ENCODE peak calls at places on chromosomes 4 and X, in five cellular contexts. L is HTR-8/SVneo; E is activated gamma-delta T cell treated with Interleukin-2 at 50 U/mL for 16 hours; O is ELR; I is activated T-cell treated with anti-CD3 and anti-CD28 coated beads, Interleukin-2, amount 50 U/mL, for 48 hours. V is an unnamed sample.

GRCh38 chr4:129344058-129344457 is 248.1 kb downstream of the C4orf33 start:
- DNase-seq in L (peak; percentile 33), E (no peak), O (peak; percentile 63), I (no peak), V (no peak)

GRCh38 chrX:110284159-110284558 is 33.7 kb downstream of the AMMECR1 start:
- DNase-seq in L (peak; percentile 9), E (no peak), O (peak; percentile 91), I (no peak), V (no peak)

GRCh38 chr4:158172558-158173258 is at the start of gene GASK1B:
- DNase-seq in L (peak; percentile 46), E (no peak), O (peak; percentile 68), I (peak; percentile 16), V (no peak)

GRCh38 chr4:39528056-39528465 is 822 bp upstream of the UGDH start:
- DNase-seq in L (no peak), E (no peak), O (peak; percentile 92), I (no peak), V (no peak)

GRCh38 chr4:66887061-66887460 is 658.2 kb downstream of the CENPC start:
- DNase-seq in L (no peak), E (no peak), O (no peak), I (no peak), V (no peak)

GRCh38 chr4:34766935-34767859 is 1477.1 kb downstream of the ARAP2 start:
- DNase-seq in L (no peak), E (no peak), O (peak; percentile 26), I (no peak), V (no peak)

GRCh38 chr4:186920486-186920885 is 196.8 kb upstream of the FAT1 start:
- DNase-seq in L (peak; percentile 56), E (no peak), O (no peak), I (no peak), V (no peak)

GRCh38 chr4:130722370-130722769 is 1626.4 kb downstream of the C4orf33 start:
- DNase-seq in L (no peak), E (no peak), O (peak; percentile 35), I (no peak), V (no peak)

GRCh38 chr4:173525118-173526033 is 4.7 kb downstream of the HAND2 start:
- DNase-seq in L (no peak), E (no peak), O (no peak), I (no peak), V (no peak)

GRCh38 chr4:165152527-165152926 is 39.9 kb upstream of the TMEM192 start:
- DNase-seq in L (no peak), E (no peak), O (no peak), I (no peak), V (no peak)

GRCh38 chr4:122783301-122784215 is 43.1 kb upstream of the FGF2 start:
- DNase-seq in L (peak; percentile 93), E (no peak), O (peak; percentile 96), I (no peak), V (no peak)

GRCh38 chr4:10554694-10555093 is 97.5 kb upstream of the ZNF518B start:
- DNase-seq in L (peak; percentile 32), E (peak; percentile 40), O (peak; percentile 58), I (peak; percentile 65), V (no peak)

GRCh38 chr4:30744386-30744785 is 24.2 kb downstream of the PCDH7 start:
- DNase-seq in L (no peak), E (no peak), O (no peak), I (no peak), V (no peak)

GRCh38 chr4:90246841-90247240 is 119.6 kb downstream of the CCSER1 start:
- DNase-seq in L (no peak), E (no peak), O (no peak), I (no peak), V (no peak)

GRCh38 chrX:11438767-11439166 is 145.6 kb downstream of the AMELX start:
- DNase-seq in L (no peak), E (no peak), O (no peak), I (no peak), V (no peak)

GRCh38 chr4:145285928-145286327 is 105.5 kb upstream of the OTUD4 start:
- DNase-seq in L (no peak), E (no peak), O (peak; percentile 23), I (no peak), V (no peak)

GRCh38 chrX:15947648-15948317 is 93.2 kb upstream of the AP1S2 start:
- DNase-seq in L (peak; percentile 45), E (no peak), O (peak; percentile 80), I (no peak), V (no peak)

GRCh38 chr4:149709640-149710039 is 106.0 kb downstream of the IQCM start:
- DNase-seq in L (no peak), E (no peak), O (peak; percentile 29), I (no peak), V (no peak)

GRCh38 chrX:123833387-123833786 is 26.5 kb upstream of the XIAP start:
- DNase-seq in L (peak; percentile 26), E (peak; percentile 58), O (peak; percentile 57), I (peak; percentile 78), V (peak; percentile 38)

GRCh38 chr4:16026155-16026761 is 57.6 kb downstream of the PROM1 start:
- DNase-seq in L (peak; percentile 44), E (no peak), O (peak; percentile 61), I (no peak), V (no peak)

GRCh38 chr4:1026115-1026514 is 14.7 kb downstream of the FGFRL1 start:
- DNase-seq in L (no peak), E (no peak), O (peak; percentile 20), I (peak; percentile 77), V (no peak)

GRCh38 chr4:149605601-149606378 is 209.9 kb downstream of the IQCM start:
- DNase-seq in L (no peak), E (no peak), O (peak; percentile 79), I (no peak), V (no peak)

GRCh38 chr4:48974979-48975640 is 11.0 kb upstream of the CWH43 start:
- DNase-seq in L (no peak), E (no peak), O (no peak), I (no peak), V (no peak)

GRCh38 chr4:31146366-31146765 is 426.2 kb downstream of the PCDH7 start:
- DNase-seq in L (no peak), E (no peak), O (no peak), I (no peak), V (no peak)

GRCh38 chrX:37765507-37765906 is 14.4 kb upstream of the CYBB start:
- DNase-seq in L (no peak), E (no peak), O (no peak), I (no peak), V (no peak)

GRCh38 chr4:39046243-39046642 is 14.0 kb upstream of the TMEM156 start:
- DNase-seq in L (no peak), E (no peak), O (peak; percentile 71), I (no peak), V (no peak)

GRCh38 chr4:140123666-140124377 is 30.2 kb downstream of the MAML3 start:
- DNase-seq in L (no peak), E (no peak), O (no peak), I (no peak), V (no peak)

GRCh38 chrX:108032944-108033343 is 11.9 kb upstream of the VSIG1 start:
- DNase-seq in L (no peak), E (no peak), O (no peak), I (no peak), V (no peak)

GRCh38 chr4:181968371-181968770 is 274.8 kb upstream of the TENM3 start:
- DNase-seq in L (peak; percentile 23), E (no peak), O (peak; percentile 77), I (no peak), V (no peak)

GRCh38 chr4:186770446-186771175 is 47.0 kb upstream of the FAT1 start:
- DNase-seq in L (peak; percentile 41), E (no peak), O (peak; percentile 74), I (no peak), V (no peak)

GRCh38 chrX:57137481-57137880 is 284 bp upstream of the SPIN2A start:
- DNase-seq in L (no peak), E (no peak), O (peak; percentile 4), I (no peak), V (no peak)

GRCh38 chr4:86558799-86559198 is 35.3 kb upstream of the PTPN13 start:
- DNase-seq in L (peak; percentile 18), E (no peak), O (no peak), I (no peak), V (no peak)

GRCh38 chr4:42712854-42713253 is 55.9 kb upstream of the ATP8A1 start:
- DNase-seq in L (no peak), E (no peak), O (no peak), I (no peak), V (no peak)